ENCODE peak calls at places on chromosomes 1 and 21, in ten cellular contexts. One of them, this sample, is unnamed.

GRCh38 chr1:212109713-212110112 is 74.2 kb downstream of the DTL start:
- DNase-seq in skeletal muscle cell: no peak
- DNase-seq in ovary: no peak
- DNase-seq in tibial artery: no peak
- DNase-seq in heart left ventricle: no peak
- DNase-seq in esophagus squamous epithelium: no peak
- DNase-seq in right lobe of liver: no peak
- DNase-seq in body of pancreas: no peak
- DNase-seq in GM23338: no peak
- DNase-seq in tibial nerve: no peak
- DNase-seq in this sample: no peak

GRCh38 chr1:12406218-12407021 is 176.6 kb downstream of the VPS13D start:
- DNase-seq in tibial artery: no peak
- DNase-seq in body of pancreas: no peak
- DNase-seq in GM23338: peak; percentile 6
- DNase-seq in ovary: no peak
- DNase-seq in esophagus squamous epithelium: no peak
- DNase-seq in skeletal muscle cell: no peak
- DNase-seq in right lobe of liver: no peak
- DNase-seq in tibial nerve: no peak
- DNase-seq in heart left ventricle: no peak
- DNase-seq in this sample: no peak

GRCh38 chr1:113536182-113536780 is 146.0 kb downstream of the MAGI3 start:
- DNase-seq in GM23338: no peak
- DNase-seq in heart left ventricle: no peak
- DNase-seq in esophagus squamous epithelium: no peak
- DNase-seq in tibial nerve: no peak
- DNase-seq in right lobe of liver: no peak
- DNase-seq in body of pancreas: no peak
- DNase-seq in ovary: no peak
- DNase-seq in tibial artery: no peak
- DNase-seq in skeletal muscle cell: no peak
- DNase-seq in this sample: no peak

GRCh38 chr1:27752372-27752771 is 20.6 kb upstream of the STX12 start:
- DNase-seq in right lobe of liver: no peak
- DNase-seq in tibial artery: no peak
- DNase-seq in body of pancreas: no peak
- DNase-seq in heart left ventricle: no peak
- DNase-seq in tibial nerve: no peak
- DNase-seq in ovary: no peak
- DNase-seq in GM23338: no peak
- DNase-seq in esophagus squamous epithelium: no peak
- DNase-seq in skeletal muscle cell: no peak
- DNase-seq in this sample: no peak

GRCh38 chr1:67614511-67614934 is 70.5 kb upstream of the GADD45A start:
- DNase-seq in tibial artery: no peak
- DNase-seq in right lobe of liver: no peak
- DNase-seq in esophagus squamous epithelium: no peak
- DNase-seq in ovary: no peak
- DNase-seq in GM23338: no peak
- DNase-seq in skeletal muscle cell: no peak
- DNase-seq in tibial nerve: no peak
- DNase-seq in heart left ventricle: no peak
- DNase-seq in body of pancreas: no peak
- DNase-seq in this sample: no peak

GRCh38 chr1:154955718-154956513 is at the start of gene PBXIP1:
- DNase-seq in esophagus squamous epithelium: peak; percentile 30
- DNase-seq in GM23338: peak; percentile 99
- DNase-seq in tibial artery: peak; percentile 90
- DNase-seq in body of pancreas: peak; percentile 89
- DNase-seq in right lobe of liver: peak; percentile 85
- DNase-seq in skeletal muscle cell: peak; percentile 63
- DNase-seq in tibial nerve: peak; percentile 71
- DNase-seq in ovary: peak; percentile 74
- DNase-seq in heart left ventricle: peak; percentile 89
- DNase-seq in this sample: peak; percentile 82

GRCh38 chr1:81848880-81849500 is 48.3 kb downstream of the ADGRL2 start:
- DNase-seq in GM23338: peak; percentile 59
- DNase-seq in ovary: no peak
- DNase-seq in skeletal muscle cell: no peak
- DNase-seq in right lobe of liver: no peak
- DNase-seq in esophagus squamous epithelium: no peak
- DNase-seq in heart left ventricle: no peak
- DNase-seq in tibial nerve: no peak
- DNase-seq in tibial artery: no peak
- DNase-seq in body of pancreas: no peak
- DNase-seq in this sample: no peak

GRCh38 chr21:23384679-23385078 is 2222.6 kb downstream of the MRPL39 start:
- DNase-seq in body of pancreas: no peak
- DNase-seq in esophagus squamous epithelium: no peak
- DNase-seq in heart left ventricle: no peak
- DNase-seq in GM23338: peak; percentile 74
- DNase-seq in ovary: no peak
- DNase-seq in tibial artery: no peak
- DNase-seq in skeletal muscle cell: no peak
- DNase-seq in tibial nerve: no peak
- DNase-seq in right lobe of liver: no peak
- DNase-seq in this sample: no peak

GRCh38 chr21:31343030-31343510 is 991 bp downstream of the TIAM1 start:
- DNase-seq in body of pancreas: no peak
- DNase-seq in right lobe of liver: no peak
- DNase-seq in tibial artery: no peak
- DNase-seq in heart left ventricle: no peak
- DNase-seq in esophagus squamous epithelium: no peak
- DNase-seq in GM23338: no peak
- DNase-seq in tibial nerve: no peak
- DNase-seq in ovary: no peak
- DNase-seq in skeletal muscle cell: no peak
- DNase-seq in this sample: no peak

GRCh38 chr21:31340499-31340898 is 3.6 kb downstream of the TIAM1 start:
- DNase-seq in tibial artery: no peak
- DNase-seq in ovary: no peak
- DNase-seq in body of pancreas: no peak
- DNase-seq in right lobe of liver: no peak
- DNase-seq in esophagus squamous epithelium: no peak
- DNase-seq in GM23338: no peak
- DNase-seq in skeletal muscle cell: no peak
- DNase-seq in tibial nerve: no peak
- DNase-seq in heart left ventricle: no peak
- DNase-seq in this sample: no peak

GRCh38 chr21:31340942-31341487 is 3.0 kb downstream of the TIAM1 start:
- DNase-seq in body of pancreas: no peak
- DNase-seq in heart left ventricle: no peak
- DNase-seq in tibial nerve: no peak
- DNase-seq in esophagus squamous epithelium: no peak
- DNase-seq in skeletal muscle cell: no peak
- DNase-seq in tibial artery: no peak
- DNase-seq in ovary: no peak
- DNase-seq in GM23338: no peak
- DNase-seq in right lobe of liver: no peak
- DNase-seq in this sample: no peak

GRCh38 chr21:31343680-31344480 is at the start of gene TIAM1:
- DNase-seq in GM23338: peak; percentile 71
- DNase-seq in ovary: no peak
- DNase-seq in esophagus squamous epithelium: no peak
- DNase-seq in tibial artery: peak; percentile 70
- DNase-seq in body of pancreas: peak; percentile 55
- DNase-seq in tibial nerve: peak; percentile 52
- DNase-seq in heart left ventricle: peak; percentile 49
- DNase-seq in skeletal muscle cell: peak; percentile 49
- DNase-seq in right lobe of liver: no peak
- DNase-seq in this sample: no peak

DNA sequence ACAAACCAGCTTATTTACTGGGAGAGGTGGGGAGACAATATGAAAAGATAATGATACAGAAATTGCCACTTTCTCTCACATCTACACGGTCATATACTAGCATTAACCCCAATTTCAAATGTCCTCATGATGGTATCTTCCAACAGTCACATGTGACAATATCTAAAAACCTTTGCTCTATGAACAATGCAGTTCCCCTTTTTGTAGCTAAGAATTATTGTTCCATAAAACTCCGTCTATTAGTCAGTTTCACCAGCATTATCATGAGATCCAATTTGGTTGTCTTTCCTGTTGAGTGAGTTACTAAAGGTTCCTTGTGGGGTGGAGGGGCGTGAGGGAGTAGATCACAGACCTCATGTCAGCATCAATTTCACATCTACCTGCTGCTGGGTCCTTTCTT is 1.7 kb downstream of the TIAM1 start:
- DNase-seq in ovary: no peak
- DNase-seq in tibial nerve: no peak
- DNase-seq in body of pancreas: no peak
- DNase-seq in esophagus squamous epithelium: no peak
- DNase-seq in GM23338: no peak
- DNase-seq in skeletal muscle cell: no peak
- DNase-seq in heart left ventricle: no peak
- DNase-seq in right lobe of liver: no peak
- DNase-seq in tibial artery: no peak
- DNase-seq in this sample: no peak
- H3K4me3 ChIP-seq in ovary: no peak overlapping the region
- H3K4me3 ChIP-seq in tibial nerve: no peak overlapping the region
- H3K4me3 ChIP-seq in body of pancreas: no peak overlapping the region
- H3K4me3 ChIP-seq in esophagus squamous epithelium: peak overlapping the region; percentile 64
- H3K4me3 ChIP-seq in GM23338: no peak overlapping the region
- H3K4me3 ChIP-seq in skeletal muscle cell: no peak overlapping the region
- H3K4me3 ChIP-seq in heart left ventricle: no peak overlapping the region
- H3K4me3 ChIP-seq in right lobe of liver: no peak overlapping the region
- H3K4me3 ChIP-seq in tibial artery: no peak overlapping the region
- H3K4me3 ChIP-seq in this sample: no peak overlapping the region

DNA sequence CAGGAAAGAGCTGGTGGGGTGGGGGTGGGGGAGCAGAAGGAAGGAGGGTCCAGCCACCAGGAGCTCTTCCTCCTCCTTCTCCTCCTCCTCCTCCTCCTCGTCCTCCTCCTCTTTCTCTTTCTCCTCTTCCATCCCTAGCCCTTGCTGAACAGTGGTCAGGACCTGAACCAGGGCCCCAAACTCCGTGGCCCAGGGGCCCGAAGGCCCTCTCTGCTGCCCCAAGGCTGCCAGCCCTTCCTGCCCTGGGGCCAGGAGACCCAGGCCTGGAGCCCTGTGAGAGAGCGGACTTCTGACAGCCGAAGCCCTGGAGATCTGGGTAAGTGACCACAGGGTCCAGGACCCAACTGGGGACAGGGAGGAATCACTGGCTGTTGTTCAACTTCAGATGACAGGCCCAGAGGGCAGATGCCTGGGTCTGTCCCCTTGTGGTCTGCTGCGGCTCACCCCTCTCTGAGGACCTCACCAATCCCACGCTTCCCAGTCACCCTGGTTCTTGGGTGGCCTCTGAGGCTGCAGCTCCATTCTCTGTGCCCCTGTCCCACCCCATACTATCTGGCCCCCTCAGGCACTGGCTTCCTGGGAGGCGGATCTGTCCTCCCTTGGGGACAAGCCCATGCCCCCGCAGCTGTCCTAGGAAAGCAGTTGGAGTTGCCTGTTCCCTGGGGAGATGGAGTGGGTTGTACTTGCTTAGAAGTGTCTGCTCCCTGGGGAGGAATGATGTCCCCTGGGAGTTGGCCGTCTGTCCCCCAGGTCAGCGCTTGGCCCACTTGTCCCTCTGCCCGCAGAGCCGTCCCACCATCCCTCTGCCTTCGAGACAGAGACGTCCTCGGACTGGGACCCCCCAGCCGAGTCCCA is 51.8 kb downstream of the VWA5B1 start:
- DNase-seq in right lobe of liver: no peak
- DNase-seq in tibial artery: no peak
- DNase-seq in GM23338: no peak
- DNase-seq in heart left ventricle: no peak
- DNase-seq in tibial nerve: no peak
- DNase-seq in body of pancreas: no peak
- DNase-seq in skeletal muscle cell: no peak
- DNase-seq in ovary: no peak
- DNase-seq in esophagus squamous epithelium: no peak
- DNase-seq in this sample: no peak
- H3K4me3 ChIP-seq in right lobe of liver: no peak overlapping the region
- H3K4me3 ChIP-seq in tibial artery: no peak overlapping the region
- H3K4me3 ChIP-seq in GM23338: peak overlapping the region; percentile 56
- H3K4me3 ChIP-seq in heart left ventricle: no peak overlapping the region
- H3K4me3 ChIP-seq in tibial nerve: no peak overlapping the region
- H3K4me3 ChIP-seq in body of pancreas: no peak overlapping the region
- H3K4me3 ChIP-seq in skeletal muscle cell: no peak overlapping the region
- H3K4me3 ChIP-seq in ovary: peak overlapping the region; percentile 10
- H3K4me3 ChIP-seq in esophagus squamous epithelium: no peak overlapping the region
- H3K4me3 ChIP-seq in this sample: no peak overlapping the region

DNA sequence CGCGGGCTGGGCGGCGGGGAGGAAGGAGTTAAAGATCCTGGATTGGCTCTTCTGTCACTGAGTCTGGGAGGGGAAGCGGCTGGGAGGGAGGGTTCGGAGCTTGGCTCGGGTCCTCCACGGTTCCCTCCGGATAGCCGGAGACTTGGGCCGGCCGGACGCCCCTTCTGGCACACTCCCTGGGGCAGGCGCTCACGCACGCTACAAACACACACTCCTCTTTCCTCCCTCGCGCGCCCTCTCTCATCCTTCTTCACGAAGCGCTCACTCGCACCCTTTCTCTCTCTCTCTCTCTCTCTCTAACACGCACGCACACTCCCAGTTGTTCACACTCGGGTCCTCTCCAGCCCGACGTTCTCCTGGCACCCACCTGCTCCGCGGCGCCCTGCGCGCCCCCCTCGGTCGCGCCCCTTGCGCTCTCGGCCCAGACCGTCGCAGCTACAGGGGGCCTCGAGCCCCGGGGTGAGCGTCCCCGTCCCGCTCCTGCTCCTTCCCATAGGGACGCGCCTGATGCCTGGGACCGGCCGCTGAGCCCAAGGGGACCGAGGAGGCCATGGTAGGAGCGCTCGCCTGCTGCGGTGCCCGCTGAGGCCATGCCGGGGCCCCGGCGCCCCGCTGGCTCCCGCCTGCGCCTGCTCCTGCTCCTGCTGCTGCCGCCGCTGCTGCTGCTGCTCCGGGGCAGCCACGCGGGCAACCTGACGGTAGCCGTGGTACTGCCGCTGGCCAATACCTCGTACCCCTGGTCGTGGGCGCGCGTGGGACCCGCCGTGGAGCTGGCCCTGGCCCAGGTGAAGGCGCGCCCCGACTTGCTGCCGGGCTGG is at the start of gene NPR1:
- DNase-seq in GM23338: peak; percentile 78
- DNase-seq in esophagus squamous epithelium: no peak
- DNase-seq in tibial nerve: peak; percentile 32
- DNase-seq in tibial artery: peak; percentile 89
- DNase-seq in skeletal muscle cell: no peak
- DNase-seq in ovary: peak; percentile 81
- DNase-seq in body of pancreas: peak; percentile 38
- DNase-seq in heart left ventricle: peak; percentile 72
- DNase-seq in right lobe of liver: no peak
- DNase-seq in this sample: peak; percentile 52
- H3K4me3 ChIP-seq in GM23338: peak within 1 kb of the TSS; percentile 85
- H3K4me3 ChIP-seq in esophagus squamous epithelium: peak within 1 kb of the TSS; percentile 52
- H3K4me3 ChIP-seq in tibial nerve: peak within 1 kb of the TSS; percentile 44
- H3K4me3 ChIP-seq in tibial artery: peak within 1 kb of the TSS; percentile 76
- H3K4me3 ChIP-seq in skeletal muscle cell: peak within 1 kb of the TSS; percentile 41
- H3K4me3 ChIP-seq in ovary: peak within 1 kb of the TSS; percentile 64
- H3K4me3 ChIP-seq in body of pancreas: no peak within 1 kb of the TSS
- H3K4me3 ChIP-seq in heart left ventricle: peak within 1 kb of the TSS; percentile 54
- H3K4me3 ChIP-seq in right lobe of liver: peak within 1 kb of the TSS; percentile 51
- H3K4me3 ChIP-seq in this sample: peak within 1 kb of the TSS; percentile 59

DNA sequence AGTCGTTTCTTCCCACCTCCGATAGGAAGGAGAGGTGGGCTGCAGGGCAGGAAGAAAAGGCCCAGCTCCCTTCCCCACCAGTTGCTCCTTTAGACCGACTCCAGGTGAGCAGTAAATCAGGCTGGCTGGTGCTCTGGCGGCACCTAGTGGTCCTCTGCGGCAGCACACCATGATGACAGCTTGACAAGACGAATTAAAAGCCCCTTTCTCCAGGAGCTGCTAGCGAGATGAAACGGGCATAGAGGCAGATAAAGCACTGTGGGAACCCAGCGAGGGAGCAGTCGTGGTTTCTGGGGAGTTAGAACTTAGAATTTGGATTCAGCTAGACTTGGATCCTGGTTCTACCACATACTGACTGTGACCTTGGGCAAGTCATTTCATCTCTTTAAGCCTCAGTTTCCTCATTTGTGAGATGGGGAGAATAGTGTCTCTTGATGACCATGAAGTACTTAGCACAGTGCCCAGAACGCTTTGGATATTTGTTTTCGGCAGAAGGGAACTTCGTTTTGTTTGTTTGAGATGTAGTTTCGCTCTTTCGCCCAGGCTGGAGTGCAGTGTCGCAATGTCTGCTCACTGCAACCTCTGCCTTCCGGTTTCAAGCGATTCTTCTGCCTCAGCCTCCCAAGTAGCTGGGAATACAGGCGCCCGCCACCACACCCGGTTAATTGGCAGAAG is 21.8 kb upstream of the COL9A2 start:
- DNase-seq in tibial nerve: peak; percentile 64
- DNase-seq in tibial artery: peak; percentile 84
- DNase-seq in GM23338: peak; percentile 91
- DNase-seq in body of pancreas: peak; percentile 86
- DNase-seq in heart left ventricle: peak; percentile 51
- DNase-seq in skeletal muscle cell: peak; percentile 24
- DNase-seq in right lobe of liver: peak; percentile 83
- DNase-seq in esophagus squamous epithelium: no peak
- DNase-seq in ovary: peak; percentile 62
- DNase-seq in this sample: peak; percentile 72
- H3K4me3 ChIP-seq in tibial nerve: no peak overlapping the region
- H3K4me3 ChIP-seq in tibial artery: no peak overlapping the region
- H3K4me3 ChIP-seq in GM23338: no peak overlapping the region
- H3K4me3 ChIP-seq in body of pancreas: no peak overlapping the region
- H3K4me3 ChIP-seq in heart left ventricle: no peak overlapping the region
- H3K4me3 ChIP-seq in skeletal muscle cell: no peak overlapping the region
- H3K4me3 ChIP-seq in right lobe of liver: peak overlapping the region; percentile 41
- H3K4me3 ChIP-seq in esophagus squamous epithelium: no peak overlapping the region
- H3K4me3 ChIP-seq in ovary: no peak overlapping the region
- H3K4me3 ChIP-seq in this sample: no peak overlapping the region

This sample was measured in BE2C.